ENCODE peak calls at places on chromosomes 6 and 20, in five cellular contexts. V is upper lobe of left lung, R is heart right ventricle, I is RWPE1, B is adrenal gland. Y is an unnamed sample.

GRCh38 chr20:50144362-50144761 is 9.2 kb downstream of the PEDS1 start:
- DNase-seq in V (peak), R (no peak), I (peak), B (no peak), Y (peak)

GRCh38 chr20:37917436-37917835 is 14.5 kb downstream of the VSTM2L start:
- DNase-seq in V (no peak), R (no peak), I (no peak), B (no peak), Y (no peak)

GRCh38 chr6:94510877-94511276 is 1066.5 kb upstream of the MANEA start:
- DNase-seq in V (no peak), R (no peak), I (no peak), B (no peak), Y (no peak)

GRCh38 chr6:30231067-30231466 is 17.9 kb upstream of the TRIM26 start:
- DNase-seq in V (no peak), R (no peak), I (no peak), B (no peak), Y (no peak)

GRCh38 chr20:47318027-47318595 is 38.4 kb downstream of the ZMYND8 start:
- DNase-seq in V (peak), R (peak), I (peak), B (no peak), Y (peak)

GRCh38 chr6:32146287-32146686 is 5.5 kb downstream of the PRRT1 start:
- DNase-seq in V (no peak), R (no peak), I (no peak), B (no peak), Y (no peak)

GRCh38 chr20:33861458-33861857 is 50.3 kb downstream of the CHMP4B start:
- DNase-seq in V (no peak), R (no peak), I (no peak), B (no peak), Y (no peak)

GRCh38 chr6:2505624-2506023 is 245.1 kb downstream of the MYLK4 start:
- DNase-seq in V (no peak), R (no peak), I (no peak), B (no peak), Y (no peak)

GRCh38 chr6:119347466-119348307 is 1.9 kb downstream of the MAN1A1 start:
- DNase-seq in V (peak), R (peak), I (no peak), B (peak), Y (peak)

GRCh38 chr6:159151266-159151855 is 17.8 kb upstream of the FNDC1 start:
- DNase-seq in V (peak), R (peak), I (peak), B (peak), Y (peak)

GRCh38 chr6:37776546-37776945 is 43.0 kb upstream of the ZFAND3 start:
- DNase-seq in V (no peak), R (no peak), I (no peak), B (no peak), Y (no peak)

GRCh38 chr6:26394289-26394688 is 7.8 kb upstream of the BTN3A1 start:
- DNase-seq in V (no peak), R (peak), I (peak), B (no peak), Y (no peak)

GRCh38 chr20:5843054-5843731 is 93.0 kb downstream of the SHLD1 start:
- DNase-seq in V (no peak), R (no peak), I (no peak), B (no peak), Y (no peak)

GRCh38 chr6:42359021-42359420 is 92.7 kb downstream of the TRERF1 start:
- DNase-seq in V (no peak), R (no peak), I (no peak), B (no peak), Y (no peak)

GRCh38 chr6:6681443-6681842 is 92.9 kb downstream of the LY86 start:
- DNase-seq in V (no peak), R (no peak), I (no peak), B (no peak), Y (no peak)
- H3K27ac ChIP-seq in V (no peak), R (no peak), I (no peak), B (no peak), Y (no peak)

GRCh38 chr6:168756009-168756634 is 315.1 kb downstream of the SMOC2 start:
- DNase-seq in V (no peak), R (no peak), I (no peak), B (no peak), Y (no peak)
- H3K27ac ChIP-seq in V (no peak), R (no peak), I (no peak), B (no peak), Y (no peak)

DNA sequence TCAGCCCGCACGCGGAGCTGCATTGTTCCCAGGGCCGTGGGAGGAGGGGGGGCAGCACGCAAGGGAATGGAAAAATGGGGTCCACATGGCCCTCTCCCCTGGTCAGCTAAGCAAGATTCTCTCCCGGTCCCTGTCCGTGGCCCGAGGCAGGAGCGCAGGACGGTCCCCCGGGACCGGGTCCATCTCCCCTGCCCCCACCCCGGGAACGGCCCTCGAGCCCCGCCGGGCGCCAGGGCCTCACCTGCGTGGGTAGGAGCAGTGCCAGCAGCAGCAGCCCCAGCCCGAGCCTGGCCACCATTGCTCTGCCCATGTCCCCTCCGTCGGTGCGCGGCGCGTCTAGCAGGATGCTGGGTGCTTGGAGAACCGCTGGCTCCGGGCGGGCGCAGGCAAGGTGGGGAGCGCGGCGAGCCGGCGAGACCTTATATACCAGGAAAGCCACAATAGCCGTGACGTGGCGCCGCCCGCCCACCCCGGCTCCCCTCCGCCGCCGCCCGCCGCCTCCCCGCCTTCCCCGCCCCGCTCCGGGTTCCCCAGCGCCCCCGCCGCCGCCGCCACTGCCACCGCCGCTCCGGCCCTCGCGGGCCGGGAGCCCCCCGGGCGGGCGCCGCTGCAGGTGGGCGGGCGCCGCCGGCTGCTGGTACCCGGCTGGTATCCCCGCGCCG is at the start of gene CD24:
- DNase-seq in V (peak), R (no peak), I (peak), B (peak), Y (no peak)
- H3K27ac ChIP-seq in V (peak), R (no peak), I (no peak), B (peak), Y (peak)

DNA sequence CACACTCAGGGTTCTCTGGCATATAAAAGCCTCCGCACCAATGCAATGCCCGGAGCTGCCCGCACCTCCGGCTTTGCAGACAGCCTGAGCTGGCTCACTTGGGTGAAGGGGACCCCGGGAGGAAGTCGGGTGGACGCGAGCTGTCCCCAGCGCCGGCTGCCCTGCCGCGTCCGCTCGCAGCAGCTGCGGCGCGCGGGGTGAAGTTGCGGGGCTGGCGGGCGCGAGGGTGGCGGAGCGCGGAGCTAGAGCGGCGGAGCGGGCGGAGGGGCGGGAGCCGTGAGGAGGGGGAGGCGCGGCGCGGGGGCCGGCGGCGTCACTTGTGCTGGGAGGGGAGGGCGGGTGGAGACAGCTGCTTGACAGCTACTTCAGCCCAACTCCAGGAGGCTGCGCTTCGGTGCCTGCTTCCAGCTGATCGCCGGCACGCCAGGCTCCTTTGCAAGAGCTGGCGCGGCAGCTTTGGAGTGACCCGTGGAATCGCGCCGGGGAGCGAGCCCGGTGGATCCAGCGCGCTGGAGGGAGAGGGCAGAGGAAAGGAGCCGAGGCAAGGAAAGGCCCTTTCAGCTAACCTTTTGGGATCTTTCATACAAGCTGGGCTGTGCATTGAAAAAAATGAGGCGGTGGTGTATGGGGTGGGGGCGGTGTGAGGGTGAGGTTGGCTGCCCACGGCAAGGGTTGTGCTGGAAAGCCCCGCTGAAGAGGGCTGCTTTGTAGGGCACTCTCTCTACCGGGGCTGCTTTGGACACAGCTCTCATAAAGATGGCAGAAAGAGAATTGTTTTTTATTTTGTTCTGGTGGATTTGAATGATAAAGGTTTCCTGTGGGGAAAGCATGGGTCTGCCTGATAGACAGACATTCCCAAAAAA is 24.7 kb downstream of the RIPOR2 start:
- DNase-seq in V (peak), R (peak), I (no peak), B (peak), Y (peak)
- H3K27ac ChIP-seq in V (peak), R (peak), I (no peak), B (peak), Y (peak)

DNA sequence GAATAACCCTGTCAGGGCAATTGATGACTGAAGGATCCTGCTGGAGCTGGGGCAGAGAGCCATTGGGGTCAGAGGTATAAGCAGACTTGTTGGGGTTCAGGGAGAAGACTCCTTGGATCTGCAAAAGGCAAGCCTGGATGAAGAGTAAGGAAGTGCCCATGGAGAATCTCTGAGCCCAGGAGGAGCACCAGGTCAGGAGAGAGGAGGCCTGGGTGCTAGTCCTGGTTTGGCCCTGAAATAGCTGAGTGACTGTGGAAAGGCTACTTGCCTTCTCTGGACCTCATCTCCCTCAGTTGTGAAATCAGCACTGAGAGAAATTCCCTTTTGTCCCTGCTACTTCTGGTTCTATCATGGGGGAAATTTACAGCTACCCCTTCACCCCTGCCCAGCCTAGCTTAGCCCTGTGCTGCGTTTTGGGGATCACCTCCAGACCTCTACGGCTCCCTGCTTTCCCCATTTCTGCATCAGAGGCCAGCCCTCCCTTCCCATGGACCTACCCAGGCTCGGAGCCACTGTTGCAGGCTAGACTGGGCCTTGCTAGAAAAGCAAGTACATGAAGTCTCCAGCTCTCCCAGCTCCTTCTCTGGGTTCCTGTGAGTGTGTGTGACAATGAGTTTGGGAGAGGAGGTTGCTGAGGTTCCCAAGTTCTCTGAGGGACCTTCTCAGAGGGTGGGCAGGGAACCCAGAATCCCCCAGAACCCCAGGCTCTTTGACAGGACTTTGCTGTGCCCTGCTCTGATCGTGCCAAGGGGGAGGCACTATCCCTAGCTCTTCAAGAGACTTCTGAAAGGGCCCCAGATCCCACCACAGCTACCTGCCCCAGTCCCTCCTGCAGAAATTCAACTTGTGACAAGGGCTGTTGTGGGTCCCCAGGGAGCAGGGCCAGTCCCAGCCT is 2.3 kb upstream of the NCR2 start:
- DNase-seq in V (no peak), R (no peak), I (no peak), B (no peak), Y (no peak)
- H3K27ac ChIP-seq in V (no peak), R (no peak), I (no peak), B (no peak), Y (no peak)

DNA sequence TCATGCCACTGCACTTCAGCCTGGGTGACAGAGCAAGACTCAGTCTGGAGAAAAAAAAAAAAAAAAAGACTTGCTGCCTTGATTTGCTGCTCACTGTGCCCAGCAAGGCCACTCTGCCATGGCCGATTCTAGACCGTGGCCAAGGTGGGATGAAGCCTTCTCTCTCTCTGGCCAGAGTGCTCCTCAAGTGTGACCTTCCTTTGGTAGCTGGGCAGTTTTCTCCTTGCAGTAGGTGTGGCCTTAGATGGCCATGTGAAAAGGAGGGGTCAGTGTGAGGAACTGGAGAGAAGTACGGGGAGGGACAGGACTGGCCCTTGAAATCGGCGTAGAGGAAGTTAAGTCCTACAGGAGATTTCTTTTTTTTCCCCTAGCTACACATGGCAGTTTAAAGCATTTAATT is 271.9 kb downstream of the ARID1B start:
- DNase-seq in V (peak), R (no peak), I (no peak), B (no peak), Y (no peak)
- H3K27ac ChIP-seq in V (no peak), R (no peak), I (no peak), B (no peak), Y (no peak)

GRCh38 chr6:137767465-137767864 is 99.6 kb upstream of the TNFAIP3 start:
- DNase-seq in V (no peak), R (no peak), I (no peak), B (no peak), Y (no peak)
- H3K27ac ChIP-seq in V (peak), R (no peak), I (no peak), B (no peak), Y (no peak)

DNA sequence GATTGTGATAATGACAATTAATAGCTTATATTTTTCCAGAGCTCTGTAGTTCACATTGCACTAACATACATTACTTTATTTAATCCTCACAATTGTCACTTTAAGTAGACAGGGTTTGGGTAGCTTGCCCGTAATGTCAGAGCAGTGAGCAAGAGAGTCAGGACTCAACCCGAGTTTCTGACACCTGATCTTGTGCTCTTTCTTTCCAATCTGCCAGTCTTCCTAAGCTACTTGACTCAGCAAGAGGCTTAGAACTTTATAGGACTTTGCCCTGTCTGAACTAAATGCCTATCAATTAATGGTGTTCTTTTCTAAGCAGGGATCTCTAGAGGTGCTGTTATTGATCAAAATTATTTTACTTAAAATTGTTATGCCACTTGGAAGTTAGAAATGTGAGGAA is 78.3 kb downstream of the PPP1R14C start:
- DNase-seq in V (no peak), R (no peak), I (no peak), B (no peak), Y (no peak)
- H3K27ac ChIP-seq in V (no peak), R (no peak), I (no peak), B (no peak), Y (no peak)

GRCh38 chr20:7849675-7850074 is 90.6 kb downstream of the HAO1 start:
- DNase-seq in V (no peak), R (no peak), I (no peak), B (no peak), Y (no peak)
- H3K27ac ChIP-seq in V (no peak), R (no peak), I (no peak), B (no peak), Y (no peak)